ENCODE peak calls at places on chromosomes 7 and 10, in six cellular contexts. J is progenitor cell of endocrine pancreas, E is GM13976, B is kidney epithelial cell, S is thoracic aorta, Y is bronchial epithelial cell. G is an unnamed sample.
A peak's percentile ranks its signal among the peaks of the same experiment; 100 is the strongest.

GRCh38 chr7:120452665-120453064 is 179.7 kb downstream of the KCND2 start:
- DNase-seq in Y (no peak), S (no peak), E (no peak), J (no peak), B (no peak), G (no peak)

GRCh38 chr7:32108651-32109050 is 38.4 kb upstream of the PDE1C start:
- DNase-seq in E (no peak), J (no peak), Y (no peak), S (no peak), B (no peak), G (no peak)

GRCh38 chr7:986766-987722 is 4.1 kb downstream of the CYP2W1 start:
- DNase-seq in B (no peak), S (no peak), Y (no peak), E (no peak), J (no peak), G (no peak)

GRCh38 chr7:155576900-155577508 is 30.6 kb upstream of the CNPY1 start:
- DNase-seq in J (no peak), B (no peak), S (no peak), Y (no peak), E (no peak), G (no peak)

GRCh38 chr7:76396039-76396732 is 13.3 kb downstream of the SSC4D start:
- DNase-seq in B (no peak), J (no peak), Y (no peak), E (no peak), S (no peak), G (no peak)

GRCh38 chr7:1081931-1082401 is 5.9 kb upstream of the GPER1 start:
- DNase-seq in Y (no peak), S (no peak), E (no peak), B (no peak), J (no peak), G (no peak)

GRCh38 chr10:114043532-114044250 is at the start of gene ADRB1:
- DNase-seq in E (peak; percentile 87), S (no peak), Y (no peak), B (no peak), J (peak; percentile 50), G (no peak)

GRCh38 chr7:107080099-107080505 is 35.6 kb downstream of the PRKAR2B start:
- DNase-seq in J (no peak), Y (no peak), S (no peak), B (no peak), E (no peak), G (no peak)

GRCh38 chr7:156465186-156465585 is 175.4 kb upstream of the RNF32 start:
- DNase-seq in S (no peak), B (no peak), J (no peak), Y (no peak), E (no peak), G (no peak)

G was measured in GM18507.